ENCODE peak calls at places on chromosomes 12 and 14, in six cellular contexts. S, M, O, N, W and Q are unnamed samples.

GRCh38 chr12:2244013-2244861 is 191.4 kb downstream of the CACNA1C start:
- DNase-seq in O (peak; percentile 85), M (peak; percentile 92), S (peak; percentile 26), N (no peak), W (peak; percentile 77), Q (peak; percentile 81)

GRCh38 chr14:26554069-26554772 is 43.6 kb downstream of the NOVA1 start:
- DNase-seq in W (peak; percentile 56), M (no peak), N (no peak), S (no peak), O (no peak), Q (no peak)

GRCh38 chr12:26239508-26240328 is 44.3 kb downstream of the SSPN start:
- DNase-seq in O (no peak), N (no peak), S (peak; percentile 100), W (no peak), M (peak; percentile 87), Q (peak; percentile 95)

GRCh38 chr12:116955382-116956021 is 44.8 kb downstream of the FBXW8 start:
- DNase-seq in S (peak; percentile 81), N (no peak), W (peak; percentile 15), M (no peak), O (peak; percentile 8), Q (peak; percentile 37)

GRCh38 chr12:122079038-122079531 is 529 bp downstream of the MLXIP start:
- DNase-seq in N (no peak), O (no peak), S (peak; percentile 28), W (peak; percentile 62), M (no peak), Q (peak; percentile 21)

GRCh38 chr14:92207012-92207927 is 85.5 kb downstream of the CPSF2 start:
- DNase-seq in O (peak; percentile 26), N (no peak), M (no peak), S (no peak), W (peak; percentile 69), Q (no peak)

GRCh38 chr12:104505095-104505819 is 48.5 kb downstream of the CHST11 start:
- DNase-seq in S (no peak), W (no peak), O (no peak), M (no peak), N (no peak), Q (no peak)

GRCh38 chr12:80313184-80313583 is 130.9 kb upstream of the PTPRQ start:
- DNase-seq in W (no peak), O (peak; percentile 28), S (no peak), M (no peak), N (no peak), Q (peak; percentile 28)

GRCh38 chr12:6620137-6620884 is 13.1 kb upstream of the CHD4 start:
- DNase-seq in O (no peak), W (peak; percentile 95), S (no peak), M (no peak), N (peak; percentile 86), Q (peak; percentile 72)

GRCh38 chr14:104291123-104292000 is 153.0 kb downstream of the KIF26A start:
- DNase-seq in N (peak; percentile 40), S (no peak), M (no peak), O (no peak), W (peak; percentile 81), Q (no peak)

GRCh38 chr12:131049569-131050339 is 96.0 kb downstream of the ADGRD1 start:
- DNase-seq in M (no peak), S (no peak), O (no peak), N (peak; percentile 64), W (no peak), Q (no peak)

GRCh38 chr12:125172231-125172850 is 107.1 kb downstream of the AACS start:
- DNase-seq in O (no peak), W (no peak), N (no peak), M (no peak), S (no peak), Q (no peak)

GRCh38 chr12:132144115-132145071 is at the start of the genes DDX51 and NOC4L:
- DNase-seq in S (peak; percentile 91), N (peak; percentile 99), O (peak; percentile 96), W (peak; percentile 94), M (peak; percentile 91), Q (peak; percentile 95)

GRCh38 chr14:76267322-76268012 is 108.5 kb upstream of the ESRRB start:
- DNase-seq in S (no peak), N (peak; percentile 94), O (peak; percentile 64), M (peak; percentile 19), W (peak; percentile 80), Q (peak; percentile 58)
- TF ChIP-seq CTCF in S (peak; percentile 22), N (no peak), O (no peak), M (peak; percentile 52), W (no peak), Q (peak; percentile 36)

DNA sequence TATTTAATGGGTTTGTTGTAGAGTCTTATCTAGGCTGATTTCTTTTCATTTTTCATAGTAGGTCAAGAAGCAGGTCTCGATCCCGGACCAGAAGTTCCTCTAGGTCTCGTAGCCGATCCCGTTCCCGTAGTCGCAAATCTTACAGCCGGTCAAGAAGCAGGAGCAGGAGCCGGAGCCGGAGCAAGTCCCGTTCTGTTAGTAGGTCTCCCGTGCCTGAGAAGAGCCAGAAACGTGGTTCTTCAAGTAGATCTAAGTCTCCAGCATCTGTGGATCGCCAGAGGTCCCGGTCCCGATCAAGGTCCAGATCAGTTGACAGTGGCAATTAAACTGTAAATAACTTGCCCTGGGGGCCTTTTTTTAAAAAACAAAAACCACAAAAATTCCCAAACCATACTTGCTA is 4.2 kb downstream of the SRSF5 start:
- DNase-seq in S (no peak), W (no peak), O (no peak), N (no peak), M (no peak), Q (no peak)
- H3K4me3 ChIP-seq in S (no peak overlapping the region), W (no peak overlapping the region), O (no peak overlapping the region), N (no peak overlapping the region), M (no peak overlapping the region), Q (no peak overlapping the region)

GRCh38 chr12:62227091-62227490 is 33.1 kb upstream of the USP15 start:
- DNase-seq in O (no peak), S (no peak), W (no peak), M (no peak), N (no peak), Q (no peak)

GRCh38 chr12:62230652-62231051 is 29.6 kb upstream of the USP15 start:
- DNase-seq in N (no peak), W (no peak), M (no peak), S (no peak), O (no peak), Q (no peak)

DNA sequence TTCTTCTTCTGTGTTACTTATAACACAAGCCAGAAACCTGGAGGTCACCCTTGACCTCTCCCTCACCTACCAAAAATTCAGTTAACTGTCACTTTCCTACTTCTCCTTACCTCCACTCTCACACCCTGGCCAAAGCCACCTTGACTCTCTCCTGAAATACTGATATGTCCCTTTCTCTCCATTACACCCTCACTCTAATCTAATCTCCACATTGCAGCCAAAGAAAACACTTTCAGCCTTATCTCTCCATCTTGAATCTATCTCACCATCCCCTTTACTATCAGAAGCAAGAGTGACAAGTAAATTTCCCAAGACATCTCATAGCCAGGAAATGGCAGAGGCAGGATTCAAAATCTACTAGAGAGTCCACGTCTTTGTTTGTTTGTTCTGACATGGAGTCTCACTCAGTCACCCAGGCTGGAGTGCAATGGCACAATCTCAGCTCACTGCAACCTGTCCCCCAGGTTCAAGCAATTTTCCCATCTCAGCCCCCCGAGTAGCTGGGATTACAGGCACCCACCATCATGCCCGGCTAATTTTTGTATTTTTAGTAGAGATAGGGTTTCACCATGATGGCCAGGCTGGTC is 28.0 kb upstream of the USP15 start:
- DNase-seq in S (no peak), N (no peak), O (no peak), M (no peak), W (no peak), Q (no peak)
- TF ChIP-seq CTCF in S (no peak), N (no peak), O (no peak), M (no peak), W (no peak), Q (no peak)

GRCh38 chr12:46105735-46106134 is 115.4 kb upstream of the SCAF11 start:
- DNase-seq in S (no peak), O (no peak), N (no peak), W (no peak), M (no peak), Q (no peak)
- H3K4me3 ChIP-seq in S (no peak overlapping the region), O (no peak overlapping the region), N (no peak overlapping the region), W (no peak overlapping the region), M (no peak overlapping the region), Q (no peak overlapping the region)

DNA sequence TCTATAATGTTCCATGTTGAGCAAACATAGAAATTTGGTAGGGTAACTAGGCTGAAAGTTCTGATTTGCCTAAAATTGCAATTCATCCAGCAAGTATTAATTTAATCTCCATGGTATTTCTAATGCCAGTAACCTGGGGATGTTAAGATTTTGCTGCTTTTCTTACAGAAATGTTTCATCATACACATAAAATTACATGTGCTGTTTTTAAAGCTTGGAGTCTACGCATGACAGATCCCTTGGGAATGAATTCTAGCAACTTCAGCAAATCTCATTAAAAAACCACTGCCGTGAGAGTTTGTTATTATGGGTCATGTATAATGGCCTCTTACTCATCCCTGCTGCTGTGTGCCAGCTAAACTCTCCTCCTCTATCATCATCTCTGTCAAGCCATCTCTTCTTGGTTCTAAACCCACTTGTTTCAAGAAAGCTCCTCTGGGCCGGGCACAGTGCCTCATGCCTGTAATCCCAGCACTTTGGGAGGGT is 61.1 kb upstream of the METAP2 start:
- DNase-seq in W (no peak), O (peak; percentile 82), M (peak; percentile 83), S (peak; percentile 79), N (no peak), Q (peak; percentile 92)
- TF ChIP-seq CTCF in W (no peak), O (no peak), M (no peak), S (no peak), N (no peak), Q (no peak)

DNA sequence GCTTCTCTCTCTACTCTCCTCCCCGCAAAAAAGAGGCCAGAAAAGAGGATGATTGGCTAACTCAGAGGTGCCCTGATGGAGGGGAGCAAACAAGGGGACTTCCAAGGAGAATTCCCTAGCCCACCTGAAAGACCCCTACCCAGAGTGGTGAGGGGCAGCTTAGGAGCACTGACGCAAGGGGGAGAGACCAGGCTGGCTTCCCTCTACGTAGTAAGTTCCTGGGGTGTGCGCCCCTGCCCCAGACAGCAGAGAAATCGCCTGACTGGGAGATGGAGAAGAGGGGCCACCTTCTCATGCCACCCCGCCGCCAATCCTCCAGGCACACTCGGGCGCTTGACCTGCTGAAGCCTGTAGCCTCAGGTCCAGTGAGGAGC is 2.1 kb upstream of the DIO3 start:
- DNase-seq in N (no peak), M (no peak), W (no peak), O (no peak), S (no peak), Q (no peak)
- H3K4me3 ChIP-seq in N (peak overlapping the region; percentile 6), M (no peak overlapping the region), W (peak overlapping the region; percentile 57), O (no peak overlapping the region), S (no peak overlapping the region), Q (no peak overlapping the region)

DNA sequence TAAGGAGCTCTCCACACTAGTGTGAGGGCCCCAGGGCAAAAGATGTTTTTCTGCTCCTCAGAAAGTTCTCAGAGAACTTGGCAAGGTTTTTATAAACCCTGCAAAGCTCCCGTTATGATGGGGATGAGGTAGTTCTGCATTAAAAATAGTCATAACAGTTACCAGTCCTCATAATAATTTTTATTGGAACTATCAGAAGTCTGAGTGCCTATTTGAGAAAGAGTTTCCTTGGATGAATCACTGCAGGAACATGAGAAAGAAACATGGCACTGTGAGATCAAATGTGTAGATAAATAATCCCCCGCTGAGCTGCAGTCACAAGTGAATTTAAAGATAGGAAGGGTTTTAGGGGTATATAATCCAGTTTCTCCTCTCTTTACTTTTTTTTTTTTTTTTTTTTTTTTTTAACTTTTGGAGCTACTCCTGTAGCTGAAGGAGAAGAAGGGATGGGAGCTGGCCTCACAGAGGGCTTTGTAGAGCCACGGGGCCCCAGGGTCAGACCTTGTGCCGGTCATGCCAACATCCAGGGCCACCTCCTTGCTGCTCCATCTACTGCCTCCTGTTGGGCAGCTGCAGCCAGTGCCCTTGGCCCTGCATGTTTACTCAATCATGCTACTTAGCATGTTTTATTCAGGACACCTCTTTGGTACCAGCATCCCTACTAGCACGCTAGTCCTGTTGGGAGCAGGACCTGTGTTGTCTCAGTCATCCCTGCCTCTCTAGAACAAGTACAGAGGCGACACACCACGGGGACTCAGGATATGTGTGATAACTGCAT is 39.5 kb downstream of the EVL start:
- DNase-seq in W (peak; percentile 19), N (no peak), S (peak; percentile 57), M (peak; percentile 60), O (peak; percentile 79), Q (peak; percentile 57)
- TF ChIP-seq CTCF in W (peak; percentile 52), N (no peak), S (no peak), M (peak; percentile 41), O (peak; percentile 27), Q (no peak)